ENCODE peak calls at places on chromosomes 4 and X, in seven cellular contexts. One of them, this sample, is unnamed.

GRCh38 chrX:45323387-45323786 is 122.7 kb upstream of the DIPK2B start:
- DNase-seq in hypothalamus: no peak
- DNase-seq in COLO829: no peak
- DNase-seq in mucosa of gallbladder: no peak
- DNase-seq in NCI-H1105 treated with DMSO at 0.1 percent for 48 hours: no peak
- DNase-seq in neural progenitor cell: no peak
- DNase-seq in NB4: no peak
- DNase-seq in this sample: no peak

GRCh38 chrX:109934935-109935334 is 68.0 kb upstream of the TMEM164 start:
- DNase-seq in hypothalamus: no peak
- DNase-seq in COLO829: no peak
- DNase-seq in mucosa of gallbladder: no peak
- DNase-seq in NCI-H1105 treated with DMSO at 0.1 percent for 48 hours: no peak
- DNase-seq in neural progenitor cell: no peak
- DNase-seq in NB4: no peak
- DNase-seq in this sample: no peak

GRCh38 chr4:82823062-82823461 is 24.5 kb upstream of the SCD5 start:
- DNase-seq in hypothalamus: no peak
- DNase-seq in COLO829: no peak
- DNase-seq in mucosa of gallbladder: no peak
- DNase-seq in NCI-H1105 treated with DMSO at 0.1 percent for 48 hours: no peak
- DNase-seq in neural progenitor cell: no peak
- DNase-seq in NB4: no peak
- DNase-seq in this sample: no peak

GRCh38 chr4:136706942-136707341 is 825.4 kb downstream of the PCDH18 start:
- DNase-seq in hypothalamus: no peak
- DNase-seq in COLO829: no peak
- DNase-seq in mucosa of gallbladder: no peak
- DNase-seq in NCI-H1105 treated with DMSO at 0.1 percent for 48 hours: no peak
- DNase-seq in neural progenitor cell: no peak
- DNase-seq in NB4: no peak
- DNase-seq in this sample: no peak

GRCh38 chr4:140070369-140070768 is 83.6 kb downstream of the MAML3 start:
- DNase-seq in hypothalamus: no peak
- DNase-seq in COLO829: no peak
- DNase-seq in mucosa of gallbladder: no peak
- DNase-seq in NCI-H1105 treated with DMSO at 0.1 percent for 48 hours: no peak
- DNase-seq in neural progenitor cell: no peak
- DNase-seq in NB4: no peak
- DNase-seq in this sample: no peak

GRCh38 chrX:25049347-25049746 is 33.6 kb upstream of the ARX start:
- DNase-seq in hypothalamus: no peak
- DNase-seq in COLO829: peak; percentile 6
- DNase-seq in mucosa of gallbladder: no peak
- DNase-seq in NCI-H1105 treated with DMSO at 0.1 percent for 48 hours: no peak
- DNase-seq in neural progenitor cell: no peak
- DNase-seq in NB4: peak; percentile 34
- DNase-seq in this sample: no peak

GRCh38 chr4:13547563-13548041 is 3.3 kb upstream of the NKX3-2 start:
- DNase-seq in hypothalamus: no peak
- DNase-seq in COLO829: no peak
- DNase-seq in mucosa of gallbladder: no peak
- DNase-seq in NCI-H1105 treated with DMSO at 0.1 percent for 48 hours: no peak
- DNase-seq in neural progenitor cell: peak; percentile 70
- DNase-seq in NB4: peak; percentile 81
- DNase-seq in this sample: no peak

GRCh38 chr4:95178938-95179337 is 369.8 kb downstream of the UNC5C start:
- DNase-seq in hypothalamus: no peak
- DNase-seq in COLO829: no peak
- DNase-seq in mucosa of gallbladder: no peak
- DNase-seq in NCI-H1105 treated with DMSO at 0.1 percent for 48 hours: no peak
- DNase-seq in neural progenitor cell: no peak
- DNase-seq in NB4: no peak
- DNase-seq in this sample: no peak

GRCh38 chr4:146161243-146161642 is 14.3 kb upstream of the LSM6 start:
- DNase-seq in hypothalamus: no peak
- DNase-seq in COLO829: no peak
- DNase-seq in mucosa of gallbladder: no peak
- DNase-seq in NCI-H1105 treated with DMSO at 0.1 percent for 48 hours: no peak
- DNase-seq in neural progenitor cell: no peak
- DNase-seq in NB4: no peak
- DNase-seq in this sample: no peak

GRCh38 chr4:47342796-47343195 is 120.7 kb downstream of the COMMD8 start:
- DNase-seq in hypothalamus: no peak
- DNase-seq in COLO829: no peak
- DNase-seq in mucosa of gallbladder: no peak
- DNase-seq in NCI-H1105 treated with DMSO at 0.1 percent for 48 hours: no peak
- DNase-seq in neural progenitor cell: no peak
- DNase-seq in NB4: no peak
- DNase-seq in this sample: no peak

GRCh38 chr4:176409627-176410026 is 89.9 kb downstream of the SPCS3 start:
- DNase-seq in hypothalamus: no peak
- DNase-seq in COLO829: peak; percentile 52
- DNase-seq in mucosa of gallbladder: no peak
- DNase-seq in NCI-H1105 treated with DMSO at 0.1 percent for 48 hours: no peak
- DNase-seq in neural progenitor cell: no peak
- DNase-seq in NB4: no peak
- DNase-seq in this sample: no peak

This sample was measured in NCI-H1436.